ENCODE peak calls at places on chromosomes 12 and 14, in four cellular contexts. I, T, L and W are unnamed samples.

GRCh38 chr14:106879241-106879640 is 1352.9 kb downstream of the TMEM121 start:
- DNase-seq in L (peak; percentile 42), I (no peak), T (peak; percentile 53), W (peak; percentile 27)

GRCh38 chr12:106246891-106247730 is 709 bp downstream of the CKAP4 start:
- DNase-seq in I (no peak), T (peak; percentile 81), L (peak; percentile 63), W (peak; percentile 29)

GRCh38 chr12:126369487-126370463 is 1304.5 kb downstream of the AACS start:
- DNase-seq in T (no peak), L (no peak), I (no peak), W (no peak)

GRCh38 chr12:99170026-99170425 is 477.5 kb upstream of the GARIN6 start:
- DNase-seq in I (no peak), T (no peak), L (no peak), W (no peak)

GRCh38 chr14:80215756-80216581 is 4.7 kb upstream of the DIO2 start:
- DNase-seq in I (no peak), L (no peak), T (no peak), W (no peak)

GRCh38 chr12:67161322-67161918 is 107.7 kb upstream of the CAND1 start:
- DNase-seq in L (peak; percentile 61), T (peak; percentile 11), I (no peak), W (peak; percentile 23)

GRCh38 chr14:104284107-104284592 is 145.8 kb downstream of the KIF26A start:
- DNase-seq in I (no peak), T (peak; percentile 24), L (no peak), W (no peak)

GRCh38 chr12:5377997-5378596 is 53.8 kb upstream of the NTF3 start:
- DNase-seq in L (no peak), T (no peak), I (no peak), W (no peak)

GRCh38 chr14:104195854-104196253 is 57.5 kb downstream of the KIF26A start:
- DNase-seq in L (no peak), I (no peak), T (no peak), W (no peak)

GRCh38 chr14:36942522-36943245 is 229.7 kb downstream of the SLC25A21 start:
- DNase-seq in T (no peak), I (no peak), L (no peak), W (no peak)

GRCh38 chr12:67720383-67720856 is 71.9 kb downstream of the DYRK2 start:
- DNase-seq in I (no peak), T (peak; percentile 20), L (no peak), W (no peak)

GRCh38 chr14:67943947-67944346 is 124.4 kb downstream of the RAD51B start:
- DNase-seq in T (peak; percentile 57), I (peak; percentile 49), L (peak; percentile 60), W (peak; percentile 18)

GRCh38 chr12:124551268-124552144 is 15.9 kb downstream of the NCOR2 start:
- DNase-seq in I (no peak), T (peak; percentile 47), L (no peak), W (peak; percentile 79)

GRCh38 chr12:66423290-66423689 is 121.0 kb downstream of the HELB start:
- DNase-seq in I (no peak), L (no peak), T (no peak), W (no peak)

GRCh38 chr12:75708829-75709228 is 197.4 kb upstream of the KRR1 start:
- DNase-seq in L (no peak), T (no peak), I (no peak), W (no peak)

DNA sequence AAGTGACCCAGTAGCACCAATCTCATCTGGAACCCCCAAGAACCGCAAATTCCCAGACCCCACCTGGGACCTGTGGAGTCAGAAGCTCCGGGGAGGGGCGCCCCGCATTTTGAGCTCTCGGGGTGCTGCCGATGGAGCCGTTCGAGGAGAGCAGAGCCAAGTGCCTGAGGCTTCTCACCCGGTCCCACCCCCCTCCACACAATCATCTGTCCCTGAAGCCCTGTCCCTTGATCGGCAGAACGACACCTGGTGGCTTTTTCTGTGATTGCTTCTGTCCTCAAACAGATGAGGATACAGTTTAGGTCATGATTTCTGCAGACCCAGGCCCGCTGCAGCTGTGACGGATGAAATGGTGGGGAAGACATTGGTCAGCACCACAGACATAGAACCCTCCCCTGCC is 74.7 kb downstream of the NOC4L start:
- DNase-seq in L (no peak), T (peak; percentile 77), I (no peak), W (peak; percentile 68)
- TF ChIP-seq NRF1 in L (no peak), T (no peak), I (no peak), W (no peak)

DNA sequence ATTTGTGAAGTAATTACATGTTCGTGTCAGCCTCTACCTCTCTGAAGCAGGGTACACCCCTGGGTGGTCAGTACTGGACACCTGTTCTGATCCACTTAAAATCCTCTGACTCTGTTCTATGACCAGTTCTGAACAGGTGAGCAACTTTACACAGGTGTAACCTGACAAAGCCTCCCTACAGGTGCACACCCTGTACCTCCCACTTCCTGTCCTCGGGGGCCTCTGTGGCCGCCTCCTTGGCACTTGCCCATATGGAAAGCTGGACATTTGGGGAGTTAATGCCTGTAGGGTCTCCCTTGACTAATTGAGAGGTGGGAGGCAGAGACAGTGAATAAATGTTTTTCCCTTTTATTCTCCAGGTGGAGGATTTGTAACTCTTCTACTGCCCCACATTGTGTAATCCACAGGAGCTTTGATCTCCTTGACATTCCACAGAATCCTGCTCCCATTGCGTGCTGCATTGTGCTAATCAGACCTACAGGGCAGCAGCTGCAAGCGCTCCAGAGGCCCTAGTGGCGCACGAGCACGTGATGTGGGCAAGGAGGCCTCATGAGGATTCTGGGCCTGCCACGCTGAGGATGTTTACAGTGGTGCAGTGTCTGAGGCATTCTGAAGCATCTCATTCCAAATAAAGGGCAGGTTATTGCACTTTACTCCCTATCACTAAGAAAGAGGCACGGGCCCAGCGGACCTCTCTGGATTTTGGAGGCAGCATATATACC is 45.8 kb upstream of the BATF start:
- DNase-seq in I (no peak), T (no peak), L (no peak), W (no peak)
- TF ChIP-seq NRF1 in I (no peak), T (no peak), L (no peak), W (no peak)

GRCh38 chr12:43893670-43894069 is 57.8 kb downstream of the TMEM117 start:
- DNase-seq in L (no peak), I (no peak), T (no peak), W (no peak)

GRCh38 chr12:43887397-43887796 is 51.5 kb downstream of the TMEM117 start:
- DNase-seq in I (no peak), L (no peak), T (no peak), W (no peak)

GRCh38 chr12:43896496-43896895 is 60.6 kb downstream of the TMEM117 start:
- DNase-seq in I (no peak), L (no peak), T (no peak), W (no peak)

GRCh38 chr12:43891856-43892574 is 56.1 kb downstream of the TMEM117 start:
- DNase-seq in L (no peak), I (no peak), T (no peak), W (no peak)
- TF ChIP-seq NRF1 in L (no peak), I (no peak), T (no peak), W (no peak)

GRCh38 chr14:63545431-63545830 is 2.3 kb upstream of the PPP2R5E start:
- DNase-seq in T (no peak), I (no peak), L (no peak), W (no peak)

GRCh38 chr14:63542231-63542999 is 762 bp downstream of the PPP2R5E start:
- DNase-seq in L (peak; percentile 61), I (no peak), T (peak; percentile 62), W (peak; percentile 33)

GRCh38 chr14:63543000-63543825 is at the start of gene PPP2R5E:
- DNase-seq in I (peak; percentile 96), T (peak; percentile 96), L (peak; percentile 93), W (peak; percentile 96)

GRCh38 chr14:63544641-63545234 is 1.6 kb upstream of the PPP2R5E start:
- DNase-seq in T (peak; percentile 63), L (no peak), I (no peak), W (peak; percentile 13)

DNA sequence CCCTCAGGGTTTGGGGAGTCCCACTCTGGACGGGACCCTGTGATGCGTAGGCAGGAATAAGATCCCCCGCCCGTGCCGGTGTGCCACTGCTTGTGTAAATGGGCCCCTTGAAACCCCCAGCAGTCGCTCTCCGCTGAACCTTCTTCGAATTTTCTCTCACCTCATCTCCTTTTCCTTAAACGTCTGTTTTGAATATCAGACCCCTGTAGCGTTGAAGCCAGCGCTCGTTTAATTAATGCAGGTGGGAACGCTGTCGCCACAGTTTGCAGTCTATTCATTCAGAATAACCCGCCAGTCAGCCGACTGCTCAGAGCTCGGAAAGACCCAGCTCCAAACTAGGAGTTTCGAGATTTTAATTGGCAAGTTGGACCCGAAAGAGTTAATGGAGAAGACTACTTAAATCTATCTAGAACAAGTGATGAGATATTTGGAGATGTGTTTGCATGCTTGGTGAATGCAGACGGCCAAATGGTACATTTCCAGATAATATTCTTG is 696 bp upstream of the PPP2R5E start:
- DNase-seq in I (no peak), T (no peak), L (no peak), W (no peak)
- TF ChIP-seq NRF1 in I (no peak), T (no peak), L (no peak), W (no peak)

GRCh38 chr14:97456958-97457357 is 659.8 kb downstream of the VRK1 start:
- DNase-seq in L (no peak), I (no peak), T (no peak), W (no peak)
- TF ChIP-seq NRF1 in L (no peak), I (no peak), T (no peak), W (no peak)

GRCh38 chr12:49041036-49041880 is 19.3 kb downstream of the KMT2D start:
- DNase-seq in I (no peak), T (no peak), L (no peak), W (no peak)

GRCh38 chr12:49043241-49043640 is 17.4 kb downstream of the KMT2D start:
- DNase-seq in L (no peak), I (no peak), T (no peak), W (no peak)

GRCh38 chr12:49040364-49040855 is 20.2 kb downstream of the KMT2D start:
- DNase-seq in T (no peak), I (no peak), L (no peak), W (no peak)

GRCh38 chr12:49043856-49044258 is 16.7 kb downstream of the KMT2D start:
- DNase-seq in I (no peak), T (peak; percentile 80), L (peak; percentile 96), W (peak; percentile 86)

GRCh38 chr12:49041881-49042484 is 18.6 kb downstream of the KMT2D start:
- DNase-seq in L (no peak), T (no peak), I (no peak), W (no peak)
- TF ChIP-seq NRF1 in L (no peak), T (no peak), I (no peak), W (no peak)